ENCODE peak calls at places on chromosomes 7 and 10, in four cellular contexts. Z is MM.1S, X is small intestine, H is epithelial cell of esophagus. P is an unnamed sample.

GRCh38 chr7:38189256-38189938 is 11.4 kb downstream of the STARD3NL start:
- DNase-seq in X (no peak), H (no peak), Z (no peak), P (no peak)

GRCh38 chr10:132319853-132320669 is 11.9 kb upstream of the LRRC27 start:
- DNase-seq in Z (no peak), X (no peak), H (peak), P (no peak)

GRCh38 chr10:114779803-114780609 is 41.6 kb upstream of the FHIP2A start:
- DNase-seq in Z (no peak), X (peak), H (peak), P (no peak)

GRCh38 chr10:88879754-88880286 is at the start of gene STAMBPL1:
- DNase-seq in H (no peak), X (peak), Z (peak), P (peak)

GRCh38 chr7:28005075-28005847 is 175.3 kb downstream of the JAZF1 start:
- DNase-seq in H (no peak), Z (no peak), X (no peak), P (peak)

GRCh38 chr10:130040351-130040750 is 70.3 kb downstream of the C10orf143 start:
- DNase-seq in X (no peak), Z (no peak), H (no peak), P (no peak)

GRCh38 chr7:36117201-36117840 is 35.7 kb upstream of the EEPD1 start:
- DNase-seq in Z (no peak), H (no peak), X (no peak), P (no peak)

GRCh38 chr10:62554632-62555199 is 180.5 kb downstream of the ZNF365 start:
- DNase-seq in H (peak), X (peak), Z (peak), P (peak)

GRCh38 chr7:135100856-135101255 is 47.0 kb upstream of the TMEM140 start:
- DNase-seq in X (no peak), Z (no peak), H (peak), P (no peak)

GRCh38 chr10:131708225-131708624 is 192.6 kb upstream of the PPP2R2D start:
- DNase-seq in Z (no peak), H (no peak), X (peak), P (no peak)

GRCh38 chr10:113493195-113493594 is 59.7 kb upstream of the HABP2 start:
- DNase-seq in H (peak), X (no peak), Z (no peak), P (no peak)

GRCh38 chr10:49081532-49082275 is 33.6 kb downstream of the VSTM4 start:
- DNase-seq in Z (no peak), X (no peak), H (no peak), P (no peak)

GRCh38 chr10:44934416-44935200 is 23.5 kb downstream of the TMEM72 start:
- DNase-seq in Z (no peak), X (no peak), H (no peak), P (no peak)

GRCh38 chr7:87926581-87927461 is 7.2 kb upstream of the ADAM22 start:
- DNase-seq in H (no peak), Z (peak), X (peak), P (no peak)

GRCh38 chr10:107971973-107972372 is 807.5 kb upstream of the SORCS1 start:
- DNase-seq in X (no peak), Z (no peak), H (peak), P (no peak)

GRCh38 chr7:68107256-68107655 is 1110.6 kb downstream of the TYW1 start:
- DNase-seq in H (no peak), Z (no peak), X (no peak), P (no peak)

GRCh38 chr10:116278832-116279231 is 5.8 kb upstream of the GFRA1 start:
- DNase-seq in Z (no peak), X (no peak), H (no peak), P (no peak)

GRCh38 chr7:748446-748845 is 21.4 kb upstream of the PRKAR1B start:
- DNase-seq in H (no peak), X (no peak), Z (no peak), P (no peak)

GRCh38 chr10:3978174-3978573 is 193.2 kb upstream of the KLF6 start:
- DNase-seq in H (peak), Z (no peak), X (no peak), P (no peak)

GRCh38 chr7:55965805-55966421 is 1.5 kb downstream of the NIPSNAP2 start:
- DNase-seq in X (peak), Z (no peak), H (peak), P (no peak)

GRCh38 chr10:19889279-19889678 is 73.0 kb downstream of the PLXDC2 start:
- DNase-seq in Z (no peak), X (no peak), H (no peak), P (no peak)

GRCh38 chr7:141685285-141686035 is 16.5 kb downstream of the DENND11 start:
- DNase-seq in H (no peak), Z (no peak), X (no peak), P (no peak)

GRCh38 chr10:29773675-29774091 is 138.9 kb upstream of the SVIL start:
- DNase-seq in Z (no peak), X (no peak), H (no peak), P (no peak)

GRCh38 chr10:94210465-94211186 is 152.1 kb downstream of the NOC3L start:
- DNase-seq in H (no peak), Z (no peak), X (no peak), P (no peak)

GRCh38 chr10:48448796-48449195 is 142.3 kb downstream of the MAPK8 start:
- DNase-seq in X (no peak), H (peak), Z (no peak), P (no peak)

P was measured in immature natural killer cell.